ENCODE peak calls at places on chromosomes 3 and 15, in five cellular contexts. E, S, O, I and A are unnamed samples.
A peak's percentile ranks its signal among the peaks of the same experiment; 100 is the strongest.

GRCh38 chr3:99394831-99395733 is 243.3 kb upstream of the COL8A1 start:
- DNase-seq in S (no peak), I (no peak), O (no peak), E (no peak), A (no peak)

GRCh38 chr3:72380193-72380592 is 468.1 kb downstream of the SHQ1 start:
- DNase-seq in S (no peak), O (no peak), I (no peak), E (no peak), A (no peak)

GRCh38 chr3:193590088-193590856 is 2.7 kb upstream of the OPA1 start:
- DNase-seq in O (no peak), E (no peak), S (no peak), I (no peak), A (no peak)

GRCh38 chr3:38004415-38005075 is 14.0 kb downstream of the VILL start:
- DNase-seq in E (peak; percentile 78), O (no peak), S (peak; percentile 56), I (peak; percentile 61), A (peak; percentile 79)

GRCh38 chr15:72590427-72590826 is 64.1 kb upstream of the GOLGA6B start:
- DNase-seq in E (no peak), I (no peak), O (no peak), S (no peak), A (no peak)

GRCh38 chr3:195746346-195746745 is 25.6 kb downstream of the MUC20 start:
- DNase-seq in S (no peak), E (no peak), I (no peak), O (no peak), A (no peak)

GRCh38 chr3:141064255-141064926 is 13.2 kb downstream of the SPSB4 start:
- DNase-seq in S (no peak), O (no peak), I (no peak), E (no peak), A (no peak)

GRCh38 chr3:159964166-159964973 is 24.3 kb upstream of the IL12A start:
- DNase-seq in S (peak; percentile 77), O (no peak), I (no peak), E (no peak), A (no peak)

GRCh38 chr3:18591120-18591519 is 166.0 kb upstream of the SATB1 start:
- DNase-seq in S (no peak), I (no peak), E (no peak), O (no peak), A (no peak)

GRCh38 chr3:177525414-177525813 is 328.1 kb upstream of the TBL1XR1 start:
- DNase-seq in E (no peak), O (no peak), I (no peak), S (no peak), A (no peak)

GRCh38 chr15:90037510-90037860 is 36.4 kb downstream of the ZNF710 start:
- DNase-seq in I (no peak), O (no peak), S (no peak), E (no peak), A (no peak)

GRCh38 chr3:106643684-106644161 is 733.5 kb upstream of the CCDC54 start:
- DNase-seq in I (no peak), O (no peak), E (no peak), S (no peak), A (no peak)

GRCh38 chr3:46186856-46187700 is 21.0 kb downstream of the CCR1 start:
- DNase-seq in O (no peak), S (peak; percentile 88), E (no peak), I (no peak), A (peak; percentile 89)

GRCh38 chr3:192091831-192092230 is 630.9 kb downstream of the PYDC2 start:
- DNase-seq in E (no peak), I (no peak), S (no peak), O (no peak), A (no peak)

GRCh38 chr3:140277886-140278285 is 342.9 kb downstream of the CLSTN2 start:
- DNase-seq in E (no peak), S (no peak), O (no peak), I (no peak), A (no peak)

GRCh38 chr3:35639251-35640185 is at the start of gene ARPP21:
- DNase-seq in O (no peak), I (no peak), E (peak; percentile 69), S (no peak), A (no peak)

GRCh38 chr3:38468811-38469210 is 15.1 kb downstream of the ACVR2B start:
- DNase-seq in S (no peak), E (no peak), I (no peak), O (no peak), A (no peak)

GRCh38 chr15:63288342-63288741 is 10.9 kb downstream of the APH1B start:
- DNase-seq in E (no peak), S (no peak), I (no peak), O (no peak), A (no peak)

GRCh38 chr3:4492240-4493007 is 724 bp upstream of the ITPR1 start:
- DNase-seq in O (no peak), I (peak; percentile 42), S (no peak), E (peak; percentile 48), A (peak; percentile 66)

GRCh38 chr3:72657666-72658065 is 190.6 kb downstream of the SHQ1 start:
- DNase-seq in S (peak; percentile 67), O (no peak), E (no peak), I (peak; percentile 30), A (no peak)

GRCh38 chr3:61943975-61944374 is 382.6 kb downstream of the PTPRG start:
- DNase-seq in I (no peak), S (no peak), E (no peak), O (no peak), A (no peak)

GRCh38 chr15:68449389-68449788 is 17.4 kb upstream of the ITGA11 start:
- DNase-seq in S (no peak), O (no peak), E (no peak), I (no peak), A (no peak)

GRCh38 chr3:147620906-147621305 is 211.7 kb downstream of the ZIC1 start:
- DNase-seq in O (no peak), E (no peak), I (no peak), S (no peak), A (no peak)

GRCh38 chr3:112042842-112043280 is 8.3 kb downstream of the TMPRSS7 start:
- DNase-seq in E (no peak), O (no peak), I (no peak), S (no peak), A (no peak)

GRCh38 chr15:34436126-34436955 is 1.3 kb downstream of the GOLGA8A start:
- DNase-seq in I (no peak), O (no peak), E (no peak), S (peak; percentile 10), A (no peak)

GRCh38 chr3:100810671-100811070 is 101.4 kb downstream of the TFG start:
- DNase-seq in O (no peak), I (no peak), E (no peak), S (no peak), A (no peak)

GRCh38 chr3:15051531-15051930 is 13.6 kb downstream of the MRPS25 start:
- DNase-seq in I (peak; percentile 51), S (peak; percentile 70), E (peak; percentile 72), O (peak; percentile 45), A (peak; percentile 80)

GRCh38 chr3:125189378-125190165 is 23.0 kb downstream of the SLC12A8 start:
- DNase-seq in E (no peak), I (no peak), O (no peak), S (no peak), A (no peak)